ENCODE peak calls at places on chromosomes 13 and 19, in seven cellular contexts. One of them, this sample, is unnamed.

GRCh38 chr13:30486230-30487074 is 20.7 kb upstream of the HMGB1 start:
- DNase-seq in AG04449: no peak
- DNase-seq in AG09309: no peak
- DNase-seq in fibroblast of the aortic adventitia: no peak
- DNase-seq in fibroblast of mammary gland: no peak
- DNase-seq in IMR-90: no peak
- DNase-seq in brain microvascular endothelial cell: no peak
- DNase-seq in this sample: no peak

GRCh38 chr13:47250141-47250540 is 353.3 kb upstream of the HTR2A start:
- DNase-seq in fibroblast of the aortic adventitia: peak
- DNase-seq in AG09309: peak
- DNase-seq in brain microvascular endothelial cell: peak
- DNase-seq in AG04449: no peak
- DNase-seq in IMR-90: peak
- DNase-seq in fibroblast of mammary gland: peak
- DNase-seq in this sample: no peak

GRCh38 chr19:23822735-23823134 is 64.0 kb upstream of the ZNF681 start:
- DNase-seq in AG04449: no peak
- DNase-seq in IMR-90: no peak
- DNase-seq in fibroblast of mammary gland: no peak
- DNase-seq in AG09309: no peak
- DNase-seq in brain microvascular endothelial cell: no peak
- DNase-seq in fibroblast of the aortic adventitia: no peak
- DNase-seq in this sample: no peak

GRCh38 chr19:46420056-46420455 is 6.7 kb upstream of the CCDC8 start:
- DNase-seq in fibroblast of the aortic adventitia: no peak
- DNase-seq in IMR-90: no peak
- DNase-seq in AG04449: no peak
- DNase-seq in fibroblast of mammary gland: no peak
- DNase-seq in AG09309: no peak
- DNase-seq in brain microvascular endothelial cell: no peak
- DNase-seq in this sample: no peak

GRCh38 chr19:38264486-38265212 is at the start of gene SPINT2:
- DNase-seq in brain microvascular endothelial cell: no peak
- DNase-seq in AG09309: no peak
- DNase-seq in fibroblast of mammary gland: no peak
- DNase-seq in fibroblast of the aortic adventitia: no peak
- DNase-seq in IMR-90: no peak
- DNase-seq in AG04449: no peak
- DNase-seq in this sample: no peak

GRCh38 chr13:73195091-73195490 is 136.3 kb downstream of the KLF5 start:
- DNase-seq in IMR-90: no peak
- DNase-seq in AG09309: no peak
- DNase-seq in fibroblast of mammary gland: no peak
- DNase-seq in AG04449: no peak
- DNase-seq in brain microvascular endothelial cell: no peak
- DNase-seq in fibroblast of the aortic adventitia: no peak
- DNase-seq in this sample: no peak

GRCh38 chr13:98448642-98448928 is 128.3 kb downstream of the STK24 start:
- DNase-seq in fibroblast of mammary gland: no peak
- DNase-seq in IMR-90: no peak
- DNase-seq in brain microvascular endothelial cell: no peak
- DNase-seq in AG04449: no peak
- DNase-seq in AG09309: no peak
- DNase-seq in fibroblast of the aortic adventitia: no peak
- DNase-seq in this sample: no peak

GRCh38 chr19:1264801-1265610 is 4.1 kb upstream of the CIRBP start:
- DNase-seq in brain microvascular endothelial cell: peak
- DNase-seq in IMR-90: peak
- DNase-seq in AG04449: no peak
- DNase-seq in fibroblast of mammary gland: peak
- DNase-seq in AG09309: no peak
- DNase-seq in fibroblast of the aortic adventitia: peak
- DNase-seq in this sample: no peak

GRCh38 chr19:33376931-33377557 is 3.5 kb downstream of the CEBPG start:
- DNase-seq in IMR-90: no peak
- DNase-seq in brain microvascular endothelial cell: no peak
- DNase-seq in AG09309: no peak
- DNase-seq in AG04449: no peak
- DNase-seq in fibroblast of the aortic adventitia: no peak
- DNase-seq in fibroblast of mammary gland: no peak
- DNase-seq in this sample: no peak

GRCh38 chr19:17555929-17556813 is 722 bp downstream of the COLGALT1 start:
- DNase-seq in AG04449: no peak
- DNase-seq in fibroblast of the aortic adventitia: peak
- DNase-seq in brain microvascular endothelial cell: peak
- DNase-seq in IMR-90: peak
- DNase-seq in AG09309: no peak
- DNase-seq in fibroblast of mammary gland: peak
- DNase-seq in this sample: no peak

GRCh38 chr13:76927955-76928354 is 20.4 kb upstream of the ACOD1 start:
- DNase-seq in fibroblast of mammary gland: no peak
- DNase-seq in AG04449: no peak
- DNase-seq in brain microvascular endothelial cell: no peak
- DNase-seq in AG09309: no peak
- DNase-seq in fibroblast of the aortic adventitia: no peak
- DNase-seq in IMR-90: no peak
- DNase-seq in this sample: no peak

GRCh38 chr13:33073338-33073737 is 57.1 kb downstream of the KL start:
- DNase-seq in AG09309: no peak
- DNase-seq in brain microvascular endothelial cell: no peak
- DNase-seq in fibroblast of mammary gland: no peak
- DNase-seq in AG04449: no peak
- DNase-seq in fibroblast of the aortic adventitia: no peak
- DNase-seq in IMR-90: no peak
- DNase-seq in this sample: no peak

GRCh38 chr13:81929988-81930387 is 1589.1 kb upstream of the SPRY2 start:
- DNase-seq in fibroblast of the aortic adventitia: no peak
- DNase-seq in AG09309: no peak
- DNase-seq in fibroblast of mammary gland: peak
- DNase-seq in AG04449: no peak
- DNase-seq in brain microvascular endothelial cell: no peak
- DNase-seq in IMR-90: no peak
- DNase-seq in this sample: peak

GRCh38 chr19:13788991-13789390 is 6.3 kb upstream of the ZSWIM4 start:
- DNase-seq in fibroblast of the aortic adventitia: peak
- DNase-seq in AG04449: peak
- DNase-seq in IMR-90: peak
- DNase-seq in AG09309: peak
- DNase-seq in brain microvascular endothelial cell: peak
- DNase-seq in fibroblast of mammary gland: peak
- DNase-seq in this sample: no peak

GRCh38 chr13:109389892-109390345 is 396.5 kb downstream of the IRS2 start:
- DNase-seq in AG04449: no peak
- DNase-seq in IMR-90: peak
- DNase-seq in fibroblast of the aortic adventitia: no peak
- DNase-seq in fibroblast of mammary gland: peak
- DNase-seq in brain microvascular endothelial cell: no peak
- DNase-seq in AG09309: peak
- DNase-seq in this sample: no peak

GRCh38 chr13:31073859-31074718 is 87.6 kb downstream of the HSPH1 start:
- DNase-seq in brain microvascular endothelial cell: peak
- DNase-seq in AG04449: peak
- DNase-seq in fibroblast of the aortic adventitia: peak
- DNase-seq in AG09309: no peak
- DNase-seq in fibroblast of mammary gland: peak
- DNase-seq in IMR-90: peak
- DNase-seq in this sample: peak

GRCh38 chr19:768424-768823 is 17.5 kb downstream of the MISP start:
- DNase-seq in fibroblast of the aortic adventitia: peak
- DNase-seq in AG04449: peak
- DNase-seq in AG09309: peak
- DNase-seq in fibroblast of mammary gland: peak
- DNase-seq in IMR-90: peak
- DNase-seq in brain microvascular endothelial cell: peak
- DNase-seq in this sample: peak

GRCh38 chr13:99601535-99601934 is 100.3 kb downstream of the TM9SF2 start:
- DNase-seq in brain microvascular endothelial cell: no peak
- DNase-seq in fibroblast of the aortic adventitia: no peak
- DNase-seq in fibroblast of mammary gland: no peak
- DNase-seq in AG04449: no peak
- DNase-seq in AG09309: no peak
- DNase-seq in IMR-90: no peak
- DNase-seq in this sample: no peak

GRCh38 chr19:11856568-11857264 is 8.2 kb downstream of the ZNF439 start:
- DNase-seq in AG09309: no peak
- DNase-seq in fibroblast of mammary gland: no peak
- DNase-seq in brain microvascular endothelial cell: no peak
- DNase-seq in fibroblast of the aortic adventitia: no peak
- DNase-seq in IMR-90: no peak
- DNase-seq in AG04449: no peak
- DNase-seq in this sample: no peak

GRCh38 chr19:1312732-1313694 is 27.3 kb downstream of the EFNA2 start:
- DNase-seq in AG09309: no peak
- DNase-seq in brain microvascular endothelial cell: peak
- DNase-seq in IMR-90: peak
- DNase-seq in AG04449: no peak
- DNase-seq in fibroblast of mammary gland: peak
- DNase-seq in fibroblast of the aortic adventitia: peak
- DNase-seq in this sample: peak

GRCh38 chr13:23288564-23288963 is 107.8 kb downstream of the SGCG start:
- DNase-seq in fibroblast of the aortic adventitia: no peak
- DNase-seq in fibroblast of mammary gland: no peak
- DNase-seq in AG09309: no peak
- DNase-seq in IMR-90: no peak
- DNase-seq in brain microvascular endothelial cell: no peak
- DNase-seq in AG04449: no peak
- DNase-seq in this sample: no peak
- TF ChIP-seq CTCF in fibroblast of the aortic adventitia: no peak
- TF ChIP-seq CTCF in fibroblast of mammary gland: no peak
- TF ChIP-seq CTCF in AG09309: no peak
- TF ChIP-seq CTCF in IMR-90: no peak
- TF ChIP-seq CTCF in brain microvascular endothelial cell: no peak
- TF ChIP-seq CTCF in AG04449: no peak
- TF ChIP-seq CTCF in this sample: no peak

GRCh38 chr19:50567052-50567841 is 988 bp downstream of the LRRC4B start:
- DNase-seq in AG09309: no peak
- DNase-seq in fibroblast of mammary gland: no peak
- DNase-seq in fibroblast of the aortic adventitia: no peak
- DNase-seq in IMR-90: no peak
- DNase-seq in AG04449: no peak
- DNase-seq in brain microvascular endothelial cell: no peak
- DNase-seq in this sample: no peak
- H3K4me3 ChIP-seq in AG09309: no peak
- H3K4me3 ChIP-seq in fibroblast of mammary gland: no peak
- H3K4me3 ChIP-seq in fibroblast of the aortic adventitia: no peak
- H3K4me3 ChIP-seq in IMR-90: no peak
- H3K4me3 ChIP-seq in AG04449: no peak
- H3K4me3 ChIP-seq in brain microvascular endothelial cell: no peak
- H3K4me3 ChIP-seq in this sample: no peak

DNA sequence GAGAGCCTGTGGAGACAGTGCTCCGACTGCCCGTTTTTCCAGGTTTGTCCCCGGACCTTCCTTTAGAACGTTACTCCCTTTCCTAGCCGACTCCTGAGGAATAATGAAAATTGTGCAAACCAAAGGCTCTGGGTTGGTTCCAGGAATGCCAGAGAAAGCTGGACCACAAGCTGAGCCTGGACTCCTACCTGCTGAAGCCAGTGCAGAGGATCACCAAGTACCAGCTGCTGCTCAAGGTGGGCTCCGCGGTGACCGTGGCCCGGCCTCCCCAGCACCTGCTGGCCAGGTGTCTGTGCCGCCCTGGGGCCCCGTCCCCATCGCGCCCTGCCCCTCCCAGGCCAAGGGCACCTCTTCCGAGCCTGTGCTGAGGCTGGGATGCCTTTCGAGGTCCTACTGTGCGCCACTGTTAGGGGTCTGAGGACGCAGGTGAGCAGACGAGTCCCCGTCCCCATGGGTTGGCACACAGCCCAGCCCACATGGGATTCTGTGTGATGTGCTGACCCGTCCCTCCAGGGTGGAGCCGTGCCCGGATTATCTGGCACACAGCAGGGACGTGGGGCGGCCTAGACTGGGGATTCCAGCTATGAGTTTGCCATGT is 20.5 kb upstream of the F7 start:
- DNase-seq in fibroblast of the aortic adventitia: no peak
- DNase-seq in fibroblast of mammary gland: no peak
- DNase-seq in brain microvascular endothelial cell: no peak
- DNase-seq in IMR-90: no peak
- DNase-seq in AG09309: no peak
- DNase-seq in AG04449: no peak
- DNase-seq in this sample: no peak
- TF ChIP-seq CTCF in fibroblast of the aortic adventitia: no peak
- TF ChIP-seq CTCF in fibroblast of mammary gland: no peak
- TF ChIP-seq CTCF in brain microvascular endothelial cell: no peak
- TF ChIP-seq CTCF in IMR-90: no peak
- TF ChIP-seq CTCF in AG09309: no peak
- TF ChIP-seq CTCF in AG04449: no peak
- TF ChIP-seq CTCF in this sample: no peak

GRCh38 chr19:29265436-29265835 is 52.5 kb upstream of the UQCRFS1 start:
- DNase-seq in AG09309: no peak
- DNase-seq in fibroblast of the aortic adventitia: no peak
- DNase-seq in AG04449: no peak
- DNase-seq in brain microvascular endothelial cell: no peak
- DNase-seq in fibroblast of mammary gland: no peak
- DNase-seq in IMR-90: no peak
- DNase-seq in this sample: no peak

GRCh38 chr19:29264897-29265296 is 51.9 kb upstream of the UQCRFS1 start:
- DNase-seq in fibroblast of the aortic adventitia: no peak
- DNase-seq in AG09309: no peak
- DNase-seq in IMR-90: no peak
- DNase-seq in AG04449: no peak
- DNase-seq in fibroblast of mammary gland: no peak
- DNase-seq in brain microvascular endothelial cell: no peak
- DNase-seq in this sample: no peak

GRCh38 chr19:29262085-29262484 is 49.1 kb upstream of the UQCRFS1 start:
- DNase-seq in AG09309: no peak
- DNase-seq in brain microvascular endothelial cell: no peak
- DNase-seq in fibroblast of mammary gland: no peak
- DNase-seq in fibroblast of the aortic adventitia: no peak
- DNase-seq in IMR-90: no peak
- DNase-seq in AG04449: no peak
- DNase-seq in this sample: no peak

GRCh38 chr19:29266001-29266400 is 53.0 kb upstream of the UQCRFS1 start:
- DNase-seq in fibroblast of the aortic adventitia: no peak
- DNase-seq in AG04449: no peak
- DNase-seq in brain microvascular endothelial cell: no peak
- DNase-seq in fibroblast of mammary gland: no peak
- DNase-seq in IMR-90: no peak
- DNase-seq in AG09309: no peak
- DNase-seq in this sample: no peak

DNA sequence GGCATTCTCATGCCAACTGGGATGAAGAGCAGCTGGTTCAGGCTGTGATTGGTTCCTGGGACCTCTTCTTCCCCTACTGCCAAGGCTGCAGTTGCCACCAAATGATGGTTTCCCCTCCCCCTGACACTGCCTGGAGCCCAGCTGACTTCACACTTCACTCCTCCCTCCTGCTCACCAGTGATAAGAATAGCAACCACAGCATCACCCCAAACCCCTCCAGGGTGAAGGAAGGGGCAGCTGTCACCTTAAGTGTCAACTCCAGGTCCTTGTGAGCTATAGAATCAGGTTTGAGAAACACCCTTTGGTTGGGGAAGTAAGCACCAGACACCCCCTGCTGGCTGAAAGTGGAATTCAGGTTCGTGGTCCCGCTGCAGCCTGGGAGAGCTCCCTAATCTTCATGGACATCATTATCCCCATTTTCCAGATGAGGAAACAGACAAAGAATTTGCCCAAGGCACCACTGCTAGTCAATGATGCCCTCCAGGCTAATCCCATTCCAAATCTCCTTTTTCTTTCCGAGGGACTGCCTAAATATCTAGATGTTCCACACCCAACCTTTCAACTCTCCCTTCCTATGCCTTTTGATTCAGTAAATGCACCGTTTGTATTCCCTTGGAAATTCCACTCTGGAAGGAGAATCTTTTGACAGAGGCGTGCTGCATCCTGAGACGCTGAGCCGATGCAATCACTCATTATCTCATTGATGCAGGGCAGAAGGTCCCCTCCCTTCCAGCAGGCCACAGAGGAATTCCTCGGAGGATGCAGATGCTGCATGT is 50.5 kb upstream of the UQCRFS1 start:
- DNase-seq in IMR-90: peak
- DNase-seq in AG04449: no peak
- DNase-seq in brain microvascular endothelial cell: peak
- DNase-seq in fibroblast of mammary gland: peak
- DNase-seq in fibroblast of the aortic adventitia: peak
- DNase-seq in AG09309: no peak
- DNase-seq in this sample: no peak
- H3K4me3 ChIP-seq in IMR-90: no peak
- H3K4me3 ChIP-seq in AG04449: no peak
- H3K4me3 ChIP-seq in brain microvascular endothelial cell: no peak
- H3K4me3 ChIP-seq in fibroblast of mammary gland: no peak
- H3K4me3 ChIP-seq in fibroblast of the aortic adventitia: no peak
- H3K4me3 ChIP-seq in AG09309: no peak
- H3K4me3 ChIP-seq in this sample: no peak